ENCODE peak calls at places on chromosomes 13 and 19, in five cellular contexts. T is uterus, N is Peyer's patch, A is neural progenitor cell, P is cardiac fibroblast. M is an unnamed sample.

GRCh38 chr19:19386373-19386869 is 19.1 kb upstream of the GATAD2A start:
- DNase-seq in T (no peak), N (no peak), A (no peak), P (no peak), M (no peak)

GRCh38 chr19:44202470-44202869 is 9.9 kb upstream of the ZNF227 start:
- DNase-seq in T (no peak), N (no peak), A (no peak), P (peak), M (peak)

GRCh38 chr13:19597523-19597922 is 35.9 kb upstream of the MPHOSPH8 start:
- DNase-seq in T (no peak), N (no peak), A (no peak), P (no peak), M (peak)

GRCh38 chr19:14575428-14575980 is 3.6 kb upstream of the NDUFB7 start:
- DNase-seq in T (no peak), N (no peak), A (no peak), P (no peak), M (no peak)

GRCh38 chr13:44549461-44549860 is 26.7 kb downstream of the TSC22D1 start:
- DNase-seq in T (no peak), N (no peak), A (no peak), P (no peak), M (no peak)

GRCh38 chr19:38079926-38080380 is 144.1 kb downstream of the DPF1 start:
- DNase-seq in T (no peak), N (no peak), A (no peak), P (peak), M (peak)

GRCh38 chr13:61774903-61775302 is 359.3 kb upstream of the PCDH20 start:
- DNase-seq in T (no peak), N (no peak), A (no peak), P (no peak), M (no peak)

GRCh38 chr19:2728783-2729387 is 7.7 kb upstream of the DIRAS1 start:
- DNase-seq in T (no peak), N (no peak), A (no peak), P (no peak), M (no peak)

GRCh38 chr19:6744381-6745288 is 5.2 kb downstream of the TRIP10 start:
- DNase-seq in T (peak), N (peak), A (peak), P (peak), M (peak)

GRCh38 chr19:3338541-3339181 is 27.7 kb upstream of the NFIC start:
- DNase-seq in T (peak), N (peak), A (no peak), P (no peak), M (no peak)

GRCh38 chr13:106499905-106500304 is 35.6 kb downstream of the EFNB2 start:
- DNase-seq in T (no peak), N (no peak), A (no peak), P (peak), M (peak)

GRCh38 chr13:101018720-101019119 is 344.1 kb upstream of the TMTC4 start:
- DNase-seq in T (no peak), N (no peak), A (no peak), P (no peak), M (peak)

GRCh38 chr13:54449922-54450321 is 1421.3 kb downstream of the OLFM4 start:
- DNase-seq in T (no peak), N (no peak), A (no peak), P (no peak), M (no peak)

GRCh38 chr13:77330009-77330471 is 3.1 kb upstream of the MYCBP2 start:
- DNase-seq in T (no peak), N (no peak), A (no peak), P (peak), M (peak)

GRCh38 chr19:54114340-54114826 is 1.1 kb downstream of the TFPT start:
- DNase-seq in T (no peak), N (peak), A (peak), P (peak), M (peak)

GRCh38 chr19:2426661-2427322 is 594 bp downstream of the TIMM13 start:
- DNase-seq in T (no peak), N (peak), A (peak), P (peak), M (peak)

GRCh38 chr19:19280561-19280960 is 7.5 kb upstream of the TM6SF2 start:
- DNase-seq in T (no peak), N (no peak), A (no peak), P (peak), M (no peak)

GRCh38 chr19:13579388-13580060 is 73.2 kb upstream of the CACNA1A start:
- DNase-seq in T (no peak), N (no peak), A (no peak), P (peak), M (no peak)

GRCh38 chr19:52748336-52748950 is 13.6 kb upstream of the ZNF611 start:
- DNase-seq in T (peak), N (no peak), A (peak), P (peak), M (peak)

GRCh38 chr19:40217921-40218890 is at the start of gene TTC9B:
- DNase-seq in T (no peak), N (no peak), A (peak), P (peak), M (peak)

GRCh38 chr19:5355076-5355475 is 14.5 kb upstream of the PTPRS start:
- DNase-seq in T (no peak), N (no peak), A (no peak), P (no peak), M (no peak)

GRCh38 chr19:13835791-13836723 is 40.8 kb downstream of the ZSWIM4 start:
- DNase-seq in T (no peak), N (no peak), A (no peak), P (peak), M (no peak)

GRCh38 chr19:8641908-8642547 is 11.6 kb downstream of the NFILZ start:
- DNase-seq in T (no peak), N (no peak), A (peak), P (peak), M (peak)

GRCh38 chr19:33434886-33435705 is 61.6 kb downstream of the CEBPG start:
- DNase-seq in T (no peak), N (no peak), A (peak), P (peak), M (peak)

DNA sequence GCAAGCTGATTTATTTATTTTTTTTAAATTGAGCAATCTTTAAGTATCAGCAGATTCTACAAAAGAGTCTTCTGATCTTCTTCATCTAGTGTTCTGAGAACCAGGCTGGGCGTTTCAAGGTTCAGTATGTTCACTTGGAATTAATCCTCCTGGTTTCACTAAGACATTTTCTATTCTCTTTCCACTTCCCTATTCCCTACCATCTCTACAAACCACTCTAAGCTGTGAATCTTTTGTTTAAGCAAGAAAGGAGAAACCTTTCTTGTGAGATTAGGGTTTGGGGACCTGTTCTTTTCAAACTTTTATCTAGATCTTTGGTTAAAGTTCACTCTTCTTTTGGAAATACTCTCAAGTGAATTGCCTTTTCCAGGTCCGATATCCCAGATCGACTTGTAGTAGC is 59.3 kb downstream of the URI1 start:
- DNase-seq in T (no peak), N (no peak), A (peak), P (no peak), M (no peak)
- H3K4me3 ChIP-seq in T (no peak), N (no peak), A (no peak), P (no peak), M (no peak)

GRCh38 chr19:36379510-36379819 is 464 bp upstream of the ZFP14 start:
- DNase-seq in T (no peak), N (no peak), A (no peak), P (no peak), M (no peak)

GRCh38 chr19:36377541-36378178 is 1.3 kb downstream of the ZFP14 start:
- DNase-seq in T (no peak), N (no peak), A (no peak), P (no peak), M (no peak)

GRCh38 chr19:36373638-36374156 is 5.3 kb downstream of the ZFP14 start:
- DNase-seq in T (no peak), N (no peak), A (no peak), P (no peak), M (no peak)

GRCh38 chr19:36378625-36379509 is at the start of gene ZFP14:
- DNase-seq in T (peak), N (peak), A (peak), P (peak), M (peak)
- TF ChIP-seq CTCF in T (peak), N (no peak), A (no peak), P (peak), M (peak)

GRCh38 chr13:29429496-29429895 is 166.0 kb downstream of the SLC7A1 start:
- DNase-seq in T (no peak), N (no peak), A (no peak), P (peak), M (peak)
- H3K4me3 ChIP-seq in T (no peak), N (no peak), A (no peak), P (no peak), M (no peak)

GRCh38 chr13:38970380-38971051 is 20.1 kb downstream of the STOML3 start:
- DNase-seq in T (no peak), N (no peak), A (no peak), P (no peak), M (no peak)
- TF ChIP-seq CTCF in T (no peak), N (peak), A (peak), P (no peak), M (no peak)

GRCh38 chr19:392375-392970 is 16.5 kb downstream of the C2CD4C start:
- DNase-seq in T (no peak), N (no peak), A (no peak), P (no peak), M (no peak)
- H3K4me3 ChIP-seq in T (no peak), N (no peak), A (no peak), P (no peak), M (no peak)

DNA sequence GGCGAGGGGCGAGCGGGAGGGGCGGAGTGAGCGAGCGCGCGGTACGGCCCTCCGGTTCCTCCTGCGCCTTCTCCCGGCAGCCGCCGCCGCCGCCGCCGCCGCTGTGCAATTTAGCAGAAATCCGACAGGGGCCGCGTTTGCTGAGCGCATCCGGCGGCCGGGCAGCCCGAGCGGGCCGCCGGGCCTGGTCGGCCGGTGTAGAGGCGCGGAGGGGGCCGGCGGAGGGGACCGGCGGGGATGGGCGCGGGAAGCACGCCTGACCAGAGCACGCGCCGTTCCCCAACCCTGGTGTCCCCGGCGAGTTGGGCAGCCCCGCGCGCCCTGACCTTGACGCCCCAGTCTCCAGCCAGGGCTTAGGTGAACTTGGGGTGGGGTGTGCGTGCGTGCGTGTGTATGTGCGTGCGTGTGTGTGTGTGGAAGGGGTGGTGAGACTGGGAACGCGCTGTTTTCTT is 144.5 kb upstream of the ZNF536 start:
- DNase-seq in T (peak), N (peak), A (peak), P (peak), M (peak)
- TF ChIP-seq CTCF in T (peak), N (peak), A (peak), P (peak), M (peak)

DNA sequence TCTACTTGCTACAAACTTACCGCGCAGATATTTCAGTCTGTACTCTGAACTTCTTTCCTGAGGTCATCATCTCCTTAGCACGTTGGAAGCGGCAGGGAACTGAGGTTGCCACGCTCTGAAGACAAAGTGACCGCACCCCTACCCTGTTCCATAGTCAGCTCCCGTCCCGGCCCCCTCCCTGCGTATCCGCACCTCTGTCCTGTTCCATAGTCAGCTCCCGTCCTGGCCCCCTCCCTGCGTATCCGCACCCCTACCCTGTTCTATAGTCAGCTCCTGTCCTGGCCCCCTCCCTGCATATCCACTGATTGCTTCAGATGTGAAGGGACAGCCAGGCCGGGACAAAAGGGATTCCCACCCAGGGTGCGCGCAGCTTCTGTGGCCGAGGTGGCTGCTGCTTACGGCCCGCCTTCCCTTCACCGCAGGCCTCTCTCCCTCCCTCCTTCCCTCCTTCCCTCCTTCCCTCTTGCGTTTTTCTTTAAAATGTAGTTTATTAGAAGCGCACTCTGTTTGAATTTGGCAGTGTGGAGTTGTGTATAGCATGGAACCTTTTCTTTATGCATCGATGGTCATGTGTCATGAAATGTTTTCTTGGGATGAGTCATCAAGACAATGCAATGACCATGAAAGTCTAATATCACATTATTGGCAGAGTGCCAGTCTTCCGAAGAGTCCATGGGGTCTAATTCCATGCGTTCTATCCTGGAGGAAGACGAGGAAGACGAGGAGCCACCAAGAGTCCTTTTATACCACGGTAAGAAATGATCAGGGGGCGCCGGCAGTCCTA is 21.9 kb upstream of the NDUFS7 start:
- DNase-seq in T (no peak), N (no peak), A (peak), P (peak), M (peak)
- H3K4me3 ChIP-seq in T (peak), N (peak), A (peak), P (peak), M (peak)

GRCh38 chr19:42092350-42092749 is 16.4 kb downstream of the ZNF574 start:
- DNase-seq in T (no peak), N (peak), A (no peak), P (peak), M (no peak)
- TF ChIP-seq CTCF in T (peak), N (peak), A (peak), P (peak), M (peak)

GRCh38 chr19:41443813-41444455 is 978 bp downstream of the ERICH4 start:
- DNase-seq in T (no peak), N (peak), A (no peak), P (no peak), M (no peak)
- H3K4me3 ChIP-seq in T (no peak), N (peak), A (no peak), P (no peak), M (no peak)

GRCh38 chr19:23439623-23440022 is 44.4 kb upstream of the ZNF91 start:
- DNase-seq in T (no peak), N (no peak), A (no peak), P (no peak), M (no peak)

GRCh38 chr19:23437901-23438300 is 42.6 kb upstream of the ZNF91 start:
- DNase-seq in T (no peak), N (no peak), A (no peak), P (no peak), M (no peak)

GRCh38 chr19:23436944-23437343 is 41.7 kb upstream of the ZNF91 start:
- DNase-seq in T (no peak), N (no peak), A (no peak), P (no peak), M (no peak)

GRCh38 chr19:23440791-23441190 is 45.5 kb upstream of the ZNF91 start:
- DNase-seq in T (no peak), N (no peak), A (no peak), P (no peak), M (no peak)

GRCh38 chr19:23440207-23440606 is 44.9 kb upstream of the ZNF91 start:
- DNase-seq in T (no peak), N (no peak), A (no peak), P (no peak), M (no peak)
- TF ChIP-seq CTCF in T (no peak), N (no peak), A (peak), P (peak), M (peak)

M was measured in choroid plexus epithelial cell.